ENCODE peak calls at places on chromosome 6, in four cellular contexts. One of them, this sample, is unnamed.

GRCh38 chr6:31070711-31071197 is 41.6 kb downstream of the C6orf15 start:
- DNase-seq in brain microvascular endothelial cell: peak
- DNase-seq in mammary epithelial cell: peak
- DNase-seq in CD8-positive, alpha-beta T cell: no peak
- DNase-seq in this sample: peak

GRCh38 chr6:16249971-16250370 is 11.6 kb downstream of the GMPR start:
- DNase-seq in mammary epithelial cell: peak
- DNase-seq in CD8-positive, alpha-beta T cell: no peak
- DNase-seq in brain microvascular endothelial cell: no peak
- DNase-seq in this sample: no peak

GRCh38 chr6:25485820-25486559 is 166.0 kb upstream of the SCGN start:
- DNase-seq in CD8-positive, alpha-beta T cell: no peak
- DNase-seq in brain microvascular endothelial cell: no peak
- DNase-seq in mammary epithelial cell: no peak
- DNase-seq in this sample: no peak

GRCh38 chr6:63572733-63573139 is 456 bp downstream of the LOC128125822 start:
- DNase-seq in mammary epithelial cell: no peak
- DNase-seq in CD8-positive, alpha-beta T cell: no peak
- DNase-seq in brain microvascular endothelial cell: no peak
- DNase-seq in this sample: no peak

GRCh38 chr6:24838081-24838480 is 39.4 kb upstream of the ARMH2 start:
- DNase-seq in brain microvascular endothelial cell: no peak
- DNase-seq in mammary epithelial cell: no peak
- DNase-seq in CD8-positive, alpha-beta T cell: no peak
- DNase-seq in this sample: no peak

GRCh38 chr6:166592818-166593217 is 6.3 kb upstream of the RAMACL start:
- DNase-seq in mammary epithelial cell: peak
- DNase-seq in brain microvascular endothelial cell: peak
- DNase-seq in CD8-positive, alpha-beta T cell: no peak
- DNase-seq in this sample: no peak

GRCh38 chr6:135667694-135668455 is 170.3 kb upstream of the AHI1 start:
- DNase-seq in CD8-positive, alpha-beta T cell: no peak
- DNase-seq in mammary epithelial cell: peak
- DNase-seq in brain microvascular endothelial cell: peak
- DNase-seq in this sample: no peak

GRCh38 chr6:12254228-12254627 is 35.9 kb upstream of the EDN1 start:
- DNase-seq in mammary epithelial cell: no peak
- DNase-seq in CD8-positive, alpha-beta T cell: no peak
- DNase-seq in brain microvascular endothelial cell: no peak
- DNase-seq in this sample: no peak

GRCh38 chr6:43738877-43739641 is 31.0 kb upstream of the VEGFA start:
- DNase-seq in brain microvascular endothelial cell: no peak
- DNase-seq in CD8-positive, alpha-beta T cell: no peak
- DNase-seq in mammary epithelial cell: peak
- DNase-seq in this sample: no peak

GRCh38 chr6:106520711-106521367 is 108.5 kb downstream of the RTN4IP1 start:
- DNase-seq in brain microvascular endothelial cell: no peak
- DNase-seq in CD8-positive, alpha-beta T cell: peak
- DNase-seq in mammary epithelial cell: no peak
- DNase-seq in this sample: no peak

GRCh38 chr6:21748343-21749063 is 155.0 kb downstream of the SOX4 start:
- DNase-seq in brain microvascular endothelial cell: peak
- DNase-seq in CD8-positive, alpha-beta T cell: no peak
- DNase-seq in mammary epithelial cell: peak
- DNase-seq in this sample: no peak

GRCh38 chr6:158226655-158227512 is 58.7 kb downstream of the GTF2H5 start:
- DNase-seq in brain microvascular endothelial cell: no peak
- DNase-seq in mammary epithelial cell: no peak
- DNase-seq in CD8-positive, alpha-beta T cell: no peak
- DNase-seq in this sample: no peak

GRCh38 chr6:31764239-31764638 is 1.8 kb downstream of the SAPCD1 start:
- DNase-seq in mammary epithelial cell: no peak
- DNase-seq in brain microvascular endothelial cell: no peak
- DNase-seq in CD8-positive, alpha-beta T cell: no peak
- DNase-seq in this sample: no peak

GRCh38 chr6:30778001-30778400 is 33.7 kb upstream of the IER3 start:
- DNase-seq in mammary epithelial cell: no peak
- DNase-seq in CD8-positive, alpha-beta T cell: no peak
- DNase-seq in brain microvascular endothelial cell: no peak
- DNase-seq in this sample: no peak

GRCh38 chr6:1724124-1724523 is 114.4 kb downstream of the FOXC1 start:
- DNase-seq in CD8-positive, alpha-beta T cell: no peak
- DNase-seq in mammary epithelial cell: no peak
- DNase-seq in brain microvascular endothelial cell: no peak
- DNase-seq in this sample: no peak

GRCh38 chr6:112338310-112338709 is 8.8 kb upstream of the RFPL4B start:
- DNase-seq in CD8-positive, alpha-beta T cell: no peak
- DNase-seq in mammary epithelial cell: peak
- DNase-seq in brain microvascular endothelial cell: no peak
- DNase-seq in this sample: no peak

DNA sequence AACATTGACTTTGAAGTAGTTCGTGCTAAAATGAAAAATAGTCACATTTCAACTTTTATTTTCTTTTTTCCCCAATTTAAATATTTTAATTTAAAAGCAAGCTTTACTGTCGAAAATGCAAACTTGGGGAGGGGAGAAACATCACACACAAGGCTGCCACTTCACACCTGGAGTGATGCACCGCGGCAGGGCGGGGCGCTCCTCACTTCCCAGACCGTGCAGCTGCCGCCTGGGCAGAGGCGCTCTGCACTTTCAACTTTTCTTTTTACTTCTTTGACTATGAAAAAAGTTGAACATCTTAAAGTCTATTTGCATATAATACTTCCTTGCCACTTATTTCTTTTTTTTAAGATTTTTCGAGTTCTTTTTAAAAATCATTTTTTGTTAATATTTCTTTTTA is 993.3 kb upstream of the GJE1 start:
- DNase-seq in CD8-positive, alpha-beta T cell: no peak
- DNase-seq in mammary epithelial cell: no peak
- DNase-seq in brain microvascular endothelial cell: no peak
- DNase-seq in this sample: no peak
- H3K27ac ChIP-seq in CD8-positive, alpha-beta T cell: no peak
- H3K27ac ChIP-seq in mammary epithelial cell: no peak
- H3K27ac ChIP-seq in brain microvascular endothelial cell: no peak
- H3K27ac ChIP-seq in this sample: no peak

GRCh38 chr6:149897855-149898744 is at the start of gene RAET1E:
- DNase-seq in CD8-positive, alpha-beta T cell: no peak
- DNase-seq in mammary epithelial cell: no peak
- DNase-seq in brain microvascular endothelial cell: no peak
- DNase-seq in this sample: no peak

GRCh38 chr6:149895702-149896310 is 2.1 kb downstream of the RAET1E start:
- DNase-seq in brain microvascular endothelial cell: peak
- DNase-seq in CD8-positive, alpha-beta T cell: peak
- DNase-seq in mammary epithelial cell: peak
- DNase-seq in this sample: no peak

GRCh38 chr6:149898966-149899365 is 1.1 kb upstream of the RAET1E start:
- DNase-seq in CD8-positive, alpha-beta T cell: no peak
- DNase-seq in mammary epithelial cell: no peak
- DNase-seq in brain microvascular endothelial cell: no peak
- DNase-seq in this sample: no peak

GRCh38 chr6:149897015-149897697 is 757 bp downstream of the RAET1E start:
- DNase-seq in CD8-positive, alpha-beta T cell: no peak
- DNase-seq in brain microvascular endothelial cell: peak
- DNase-seq in mammary epithelial cell: peak
- DNase-seq in this sample: peak

GRCh38 chr6:149896491-149896890 is 1.4 kb downstream of the RAET1E start:
- DNase-seq in CD8-positive, alpha-beta T cell: no peak
- DNase-seq in brain microvascular endothelial cell: peak
- DNase-seq in mammary epithelial cell: no peak
- DNase-seq in this sample: no peak
- H3K27ac ChIP-seq in CD8-positive, alpha-beta T cell: no peak
- H3K27ac ChIP-seq in brain microvascular endothelial cell: no peak
- H3K27ac ChIP-seq in mammary epithelial cell: peak
- H3K27ac ChIP-seq in this sample: no peak

GRCh38 chr6:7134999-7135735 is 27.4 kb downstream of the RREB1 start:
- DNase-seq in CD8-positive, alpha-beta T cell: no peak
- DNase-seq in brain microvascular endothelial cell: no peak
- DNase-seq in mammary epithelial cell: no peak
- DNase-seq in this sample: no peak
- H3K27ac ChIP-seq in CD8-positive, alpha-beta T cell: no peak
- H3K27ac ChIP-seq in brain microvascular endothelial cell: no peak
- H3K27ac ChIP-seq in mammary epithelial cell: no peak
- H3K27ac ChIP-seq in this sample: no peak

DNA sequence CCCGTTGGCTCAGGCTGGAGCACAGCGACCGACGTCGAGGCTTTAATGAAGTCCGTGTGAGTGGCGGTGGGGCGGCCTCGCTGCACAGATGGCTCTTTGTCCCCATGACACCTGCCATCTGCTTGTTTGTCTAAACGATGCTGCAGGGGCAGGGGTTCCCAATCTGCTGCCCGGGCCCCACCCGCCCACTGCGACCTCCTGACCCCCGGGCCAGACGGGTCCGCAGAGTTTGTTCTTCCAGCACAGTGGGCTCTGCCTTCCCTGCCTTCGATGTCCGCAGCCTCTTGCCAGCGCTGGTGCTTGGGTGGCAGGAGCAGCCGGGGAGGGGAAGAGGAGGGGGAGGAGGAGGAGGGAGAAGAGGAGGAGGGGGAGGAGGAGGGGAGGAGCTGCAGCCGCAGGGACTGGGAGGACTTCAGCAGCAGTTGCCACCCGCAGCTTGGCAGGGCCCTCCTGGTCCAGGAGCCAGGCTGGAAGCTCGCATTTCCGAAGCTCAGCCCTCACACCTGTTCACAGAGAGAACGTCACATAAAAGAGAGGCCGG is 210.0 kb downstream of the DLL1 start:
- DNase-seq in mammary epithelial cell: no peak
- DNase-seq in brain microvascular endothelial cell: no peak
- DNase-seq in CD8-positive, alpha-beta T cell: no peak
- DNase-seq in this sample: no peak
- H3K27ac ChIP-seq in mammary epithelial cell: no peak
- H3K27ac ChIP-seq in brain microvascular endothelial cell: no peak
- H3K27ac ChIP-seq in CD8-positive, alpha-beta T cell: no peak
- H3K27ac ChIP-seq in this sample: no peak

DNA sequence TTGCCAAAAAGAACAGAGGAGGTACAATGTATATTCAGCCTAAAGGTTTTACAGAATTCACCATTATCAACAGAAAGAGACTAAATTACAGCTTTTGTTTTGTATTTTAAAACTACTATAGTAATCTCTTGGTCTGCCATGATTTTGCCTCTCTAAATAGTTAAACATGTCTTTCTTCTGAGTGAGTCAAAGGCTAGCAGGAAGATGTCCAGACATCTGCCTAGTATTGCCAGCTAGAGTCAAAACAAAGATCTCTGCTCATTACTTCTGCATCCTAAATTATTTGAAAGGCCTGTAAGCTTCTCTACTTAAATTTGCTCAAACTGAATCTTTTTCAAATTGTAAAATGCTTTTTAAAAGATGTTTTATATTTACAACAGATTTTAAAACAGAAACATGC is 8.8 kb downstream of the ASF1A start:
- DNase-seq in mammary epithelial cell: peak
- DNase-seq in CD8-positive, alpha-beta T cell: no peak
- DNase-seq in brain microvascular endothelial cell: peak
- DNase-seq in this sample: no peak
- H3K27ac ChIP-seq in mammary epithelial cell: peak
- H3K27ac ChIP-seq in CD8-positive, alpha-beta T cell: no peak
- H3K27ac ChIP-seq in brain microvascular endothelial cell: peak
- H3K27ac ChIP-seq in this sample: no peak

GRCh38 chr6:96213768-96214167 is 198.0 kb downstream of the FUT9 start:
- DNase-seq in brain microvascular endothelial cell: no peak
- DNase-seq in CD8-positive, alpha-beta T cell: no peak
- DNase-seq in mammary epithelial cell: no peak
- DNase-seq in this sample: no peak

GRCh38 chr6:96212076-96212475 is 196.3 kb downstream of the FUT9 start:
- DNase-seq in CD8-positive, alpha-beta T cell: no peak
- DNase-seq in brain microvascular endothelial cell: no peak
- DNase-seq in mammary epithelial cell: no peak
- DNase-seq in this sample: no peak

GRCh38 chr6:96211341-96211740 is 195.6 kb downstream of the FUT9 start:
- DNase-seq in brain microvascular endothelial cell: no peak
- DNase-seq in mammary epithelial cell: no peak
- DNase-seq in CD8-positive, alpha-beta T cell: no peak
- DNase-seq in this sample: no peak
- H3K27ac ChIP-seq in brain microvascular endothelial cell: no peak
- H3K27ac ChIP-seq in mammary epithelial cell: no peak
- H3K27ac ChIP-seq in CD8-positive, alpha-beta T cell: no peak
- H3K27ac ChIP-seq in this sample: no peak